ENCODE peak calls at places on chromosomes 7 and 10, in eight cellular contexts. S is HepG2, U is ascending aorta, T is fibroblast of lung, C is fibroblast of pulmonary artery, V is IMR-90, M is adrenal gland, J is A549. D is an unnamed sample.

GRCh38 chr7:117216436-117217069 is 106.3 kb downstream of the WNT2 start:
- DNase-seq in U (no peak), S (no peak), T (no peak), J (no peak), V (no peak), C (no peak), M (no peak), D (no peak)

GRCh38 chr10:26860026-26860541 is 674 bp downstream of the ABI1 start:
- DNase-seq in S (peak; percentile 30), T (peak; percentile 73), U (peak; percentile 30), V (peak; percentile 65), J (peak; percentile 67), C (peak; percentile 76), M (peak; percentile 64), D (peak; percentile 76)

GRCh38 chr10:122864901-122865300 is 14.5 kb downstream of the FAM24B start:
- DNase-seq in T (peak; percentile 33), C (peak; percentile 60), M (no peak), S (no peak), V (peak; percentile 59), J (peak; percentile 53), U (no peak), D (no peak)

GRCh38 chr10:26802527-26802926 is 58.2 kb downstream of the ABI1 start:
- DNase-seq in U (no peak), M (no peak), T (no peak), J (no peak), C (no peak), S (no peak), V (no peak), D (no peak)

GRCh38 chr10:29807407-29807806 is 172.6 kb upstream of the SVIL start:
- DNase-seq in V (peak; percentile 82), T (peak; percentile 85), C (peak; percentile 71), J (peak; percentile 82), M (no peak), U (no peak), S (no peak), D (no peak)

GRCh38 chr7:30436046-30436445 is 42.5 kb downstream of the NOD1 start:
- DNase-seq in S (no peak), U (no peak), C (no peak), T (no peak), J (no peak), M (no peak), V (no peak), D (no peak)

GRCh38 chr7:131627589-131628212 is 71.3 kb upstream of the PODXL start:
- DNase-seq in M (no peak), C (no peak), J (no peak), V (no peak), U (no peak), S (no peak), T (peak; percentile 12), D (no peak)

GRCh38 chr7:155282671-155283070 is 15.0 kb upstream of the INSIG1 start:
- DNase-seq in C (no peak), U (peak; percentile 45), J (no peak), V (no peak), M (no peak), S (no peak), T (no peak), D (no peak)

GRCh38 chr7:38846280-38846679 is 62.7 kb downstream of the VPS41 start:
- DNase-seq in C (peak; percentile 43), U (no peak), S (peak; percentile 12), J (peak; percentile 52), T (no peak), V (peak; percentile 78), M (no peak), D (peak; percentile 18)

GRCh38 chr10:26697922-26698608 is 564 bp downstream of the PDSS1 start:
- DNase-seq in J (no peak), V (no peak), C (no peak), T (no peak), U (no peak), M (no peak), S (no peak), D (no peak)

GRCh38 chr10:111075577-111076185 is 1.1 kb upstream of the ADRA2A start:
- DNase-seq in J (no peak), V (no peak), M (no peak), S (no peak), T (no peak), C (no peak), U (no peak), D (no peak)

GRCh38 chr10:93413252-93413689 is 68.9 kb downstream of the MYOF start:
- DNase-seq in S (no peak), C (peak; percentile 90), V (no peak), M (no peak), T (no peak), J (no peak), U (no peak), D (no peak)

GRCh38 chr7:30475580-30475979 is 3.0 kb downstream of the NOD1 start:
- DNase-seq in J (no peak), M (no peak), T (no peak), V (no peak), C (no peak), S (no peak), U (no peak), D (no peak)

GRCh38 chr10:79057481-79058275 is 11.1 kb upstream of the ZMIZ1 start:
- DNase-seq in T (no peak), S (no peak), V (no peak), U (no peak), M (no peak), J (no peak), C (no peak), D (no peak)

GRCh38 chr7:36563706-36564325 is 160.5 kb downstream of the AOAH start:
- DNase-seq in J (no peak), V (peak; percentile 36), M (no peak), U (no peak), C (peak; percentile 21), T (peak; percentile 46), S (no peak), D (no peak)

GRCh38 chr7:27302590-27302989 is 60.0 kb downstream of the EVX1 start:
- DNase-seq in V (no peak), C (no peak), S (no peak), T (no peak), U (no peak), J (no peak), M (no peak), D (no peak)

GRCh38 chr10:68600041-68600778 is 40.1 kb downstream of the TET1 start:
- DNase-seq in J (peak; percentile 74), V (peak; percentile 87), U (peak; percentile 16), C (peak; percentile 87), M (peak; percentile 47), T (peak; percentile 85), S (peak; percentile 95), D (peak; percentile 76)

GRCh38 chr10:7409732-7410168 is 1.1 kb downstream of the SFMBT2 start:
- DNase-seq in T (peak; percentile 47), J (peak; percentile 21), U (no peak), V (no peak), S (no peak), C (no peak), M (peak; percentile 23), D (peak; percentile 17)

GRCh38 chr7:17521437-17521836 is 223.0 kb downstream of the AHR start:
- DNase-seq in J (no peak), V (peak; percentile 84), S (no peak), U (no peak), T (peak; percentile 72), M (no peak), C (peak; percentile 91), D (no peak)

GRCh38 chr10:102752934-102753664 is 9.4 kb downstream of the WBP1L start:
- DNase-seq in S (peak; percentile 63), V (peak; percentile 83), U (no peak), M (no peak), C (peak; percentile 86), T (peak; percentile 76), J (peak; percentile 64), D (peak; percentile 73)

GRCh38 chr7:44375236-44375699 is 49.9 kb upstream of the CAMK2B start:
- DNase-seq in T (no peak), V (no peak), S (peak; percentile 49), J (peak; percentile 20), C (no peak), M (no peak), U (no peak), D (no peak)

GRCh38 chr10:69360485-69361302 is 56.0 kb downstream of the TACR2 start:
- DNase-seq in C (peak; percentile 89), J (peak; percentile 83), V (peak; percentile 93), M (no peak), U (peak; percentile 71), T (peak; percentile 92), S (no peak), D (peak; percentile 82)

GRCh38 chr7:158957921-158958471 is 101.6 kb downstream of the DYNC2I1 start:
- DNase-seq in S (no peak), C (no peak), J (no peak), M (no peak), V (no peak), T (no peak), U (no peak), D (no peak)

GRCh38 chr7:142787783-142788182 is 17.0 kb downstream of the PRSS2 start:
- DNase-seq in T (no peak), J (no peak), C (no peak), U (no peak), V (no peak), S (no peak), M (no peak), D (no peak)
- H3K4me3 ChIP-seq in T (no peak overlapping the region), J (no peak overlapping the region), C (no peak overlapping the region), U (no peak overlapping the region), V (no peak overlapping the region), S (no peak overlapping the region), M (no peak overlapping the region), D (no peak overlapping the region)

GRCh38 chr7:99409814-99410213 is 1.0 kb downstream of the BUD31 start:
- DNase-seq in S (no peak), J (no peak), T (no peak), U (no peak), M (no peak), C (no peak), V (no peak), D (no peak)
- H3K4me3 ChIP-seq in S (peak overlapping the region; percentile 80), J (peak overlapping the region; percentile 99), T (peak overlapping the region; percentile 98), U (peak overlapping the region; percentile 97), M (peak overlapping the region; percentile 83), C (peak overlapping the region; percentile 100), V (peak overlapping the region; percentile 57), D (peak overlapping the region; percentile 39)

GRCh38 chr7:90210925-90211324 is 615 bp upstream of the STEAP2 start:
- DNase-seq in V (no peak), C (no peak), T (no peak), J (no peak), M (peak; percentile 21), U (no peak), S (peak; percentile 33), D (peak; percentile 44)
- H3K4me3 ChIP-seq in V (peak overlapping the region; percentile 56), C (peak overlapping the region; percentile 69), T (peak overlapping the region; percentile 53), J (peak overlapping the region; percentile 74), M (peak overlapping the region; percentile 64), U (peak overlapping the region; percentile 89), S (peak overlapping the region; percentile 83), D (peak overlapping the region; percentile 23)

DNA sequence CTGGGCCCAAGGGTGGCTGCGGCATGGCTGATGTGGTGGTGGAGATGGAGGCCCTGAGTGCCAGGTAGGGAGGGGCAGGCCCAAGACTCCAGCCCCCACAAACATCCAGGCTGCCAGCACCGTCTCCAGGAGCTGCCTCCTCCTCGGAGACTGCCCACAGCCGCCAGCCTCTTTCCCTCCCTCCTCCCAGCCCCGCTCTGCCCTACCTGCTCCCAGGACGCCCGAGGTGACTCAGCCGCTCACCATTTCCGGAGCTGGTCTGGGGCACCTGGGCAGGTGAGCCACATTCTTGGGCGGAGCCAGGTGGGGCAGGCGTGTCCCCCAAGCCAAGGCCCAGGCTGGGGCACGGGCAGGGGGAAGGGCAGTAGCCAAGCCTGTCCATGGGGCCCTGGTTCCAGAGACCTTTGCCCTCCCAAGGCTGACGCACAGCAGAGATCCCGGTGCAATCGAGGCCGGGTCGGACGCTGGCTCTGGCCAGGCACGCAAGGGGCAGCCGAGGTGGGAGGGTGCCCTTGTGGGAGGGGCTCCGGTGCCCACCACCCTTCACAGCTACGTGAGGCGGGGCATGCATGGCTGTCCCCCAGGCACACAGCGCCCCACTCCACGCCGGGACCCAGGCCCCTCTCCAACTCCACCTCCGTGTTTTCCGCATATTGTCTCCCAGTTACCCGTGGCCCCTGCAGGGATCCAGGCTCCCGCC is 8.8 kb downstream of the ADAP1 start:
- DNase-seq in C (no peak), T (no peak), V (no peak), M (no peak), S (no peak), U (no peak), J (no peak), D (peak; percentile 94)
- H3K4me3 ChIP-seq in C (no peak overlapping the region), T (no peak overlapping the region), V (no peak overlapping the region), M (no peak overlapping the region), S (peak overlapping the region; percentile 35), U (no peak overlapping the region), J (no peak overlapping the region), D (no peak overlapping the region)

D was measured in hepatocyte.